ENCODE peak calls at places on chromosomes 7 and 10, in six cellular contexts. One of them, this sample, is unnamed.

GRCh38 chr7:139598642-139599041 is 75.2 kb downstream of the CLEC2L start:
- DNase-seq in lower lobe of right lung: no peak
- DNase-seq in nephron progenitor cell: no peak
- DNase-seq in RWPE1: no peak
- DNase-seq in endothelial cell: no peak
- DNase-seq in progenitor cell of endocrine pancreas: no peak
- DNase-seq in this sample: no peak

GRCh38 chr10:118626953-118627352 is 31.5 kb upstream of the PRLHR start:
- DNase-seq in progenitor cell of endocrine pancreas: no peak
- DNase-seq in lower lobe of right lung: no peak
- DNase-seq in endothelial cell: no peak
- DNase-seq in nephron progenitor cell: no peak
- DNase-seq in RWPE1: no peak
- DNase-seq in this sample: no peak

GRCh38 chr7:19744075-19744474 is 29.3 kb downstream of the TMEM196 start:
- DNase-seq in nephron progenitor cell: no peak
- DNase-seq in progenitor cell of endocrine pancreas: no peak
- DNase-seq in endothelial cell: no peak
- DNase-seq in lower lobe of right lung: no peak
- DNase-seq in RWPE1: no peak
- DNase-seq in this sample: no peak

GRCh38 chr7:116692599-116693308 is 20.8 kb downstream of the MET start:
- DNase-seq in lower lobe of right lung: no peak
- DNase-seq in RWPE1: peak
- DNase-seq in nephron progenitor cell: no peak
- DNase-seq in progenitor cell of endocrine pancreas: no peak
- DNase-seq in endothelial cell: no peak
- DNase-seq in this sample: no peak

GRCh38 chr10:125284875-125285597 is 124.7 kb upstream of the CTBP2 start:
- DNase-seq in lower lobe of right lung: no peak
- DNase-seq in nephron progenitor cell: no peak
- DNase-seq in endothelial cell: no peak
- DNase-seq in progenitor cell of endocrine pancreas: no peak
- DNase-seq in RWPE1: peak
- DNase-seq in this sample: no peak

GRCh38 chr10:89649051-89649450 is 4.0 kb upstream of the PANK1 start:
- DNase-seq in lower lobe of right lung: no peak
- DNase-seq in progenitor cell of endocrine pancreas: no peak
- DNase-seq in endothelial cell: no peak
- DNase-seq in nephron progenitor cell: no peak
- DNase-seq in RWPE1: no peak
- DNase-seq in this sample: no peak

GRCh38 chr10:62083413-62083794 is 181.9 kb downstream of the ARID5B start:
- DNase-seq in lower lobe of right lung: no peak
- DNase-seq in endothelial cell: no peak
- DNase-seq in progenitor cell of endocrine pancreas: no peak
- DNase-seq in RWPE1: peak
- DNase-seq in nephron progenitor cell: no peak
- DNase-seq in this sample: no peak

GRCh38 chr7:115135769-115136410 is 214.0 kb downstream of the MDFIC start:
- DNase-seq in RWPE1: no peak
- DNase-seq in endothelial cell: no peak
- DNase-seq in nephron progenitor cell: no peak
- DNase-seq in lower lobe of right lung: no peak
- DNase-seq in progenitor cell of endocrine pancreas: no peak
- DNase-seq in this sample: no peak

GRCh38 chr10:90274721-90275468 is 573.5 kb downstream of the KIF20B start:
- DNase-seq in progenitor cell of endocrine pancreas: no peak
- DNase-seq in RWPE1: peak
- DNase-seq in endothelial cell: no peak
- DNase-seq in lower lobe of right lung: no peak
- DNase-seq in nephron progenitor cell: no peak
- DNase-seq in this sample: no peak

GRCh38 chr7:27129729-27130539 is 623 bp downstream of the HOXA4 start:
- DNase-seq in endothelial cell: no peak
- DNase-seq in RWPE1: no peak
- DNase-seq in progenitor cell of endocrine pancreas: no peak
- DNase-seq in nephron progenitor cell: peak
- DNase-seq in lower lobe of right lung: peak
- DNase-seq in this sample: peak

DNA sequence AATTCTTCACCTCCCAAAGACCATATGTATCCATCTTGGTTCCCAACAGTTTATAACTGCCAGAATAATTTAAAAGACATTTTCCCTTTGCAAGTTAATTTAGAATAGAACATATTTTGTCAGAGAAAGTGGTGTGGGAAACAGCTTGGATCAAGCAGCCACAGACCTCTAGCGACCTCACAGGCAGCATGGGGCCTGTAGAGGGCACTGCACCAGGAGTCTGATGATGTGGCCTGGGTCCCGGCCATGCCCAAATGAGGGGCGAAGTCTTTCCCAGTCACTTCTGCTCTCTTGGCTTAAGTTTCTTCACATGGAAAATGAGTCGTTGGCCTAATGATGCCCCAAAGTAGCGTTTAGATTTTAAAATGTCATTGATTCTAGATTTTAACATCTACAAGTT is 243.2 kb downstream of the SDK1 start:
- DNase-seq in nephron progenitor cell: no peak
- DNase-seq in progenitor cell of endocrine pancreas: no peak
- DNase-seq in lower lobe of right lung: no peak
- DNase-seq in RWPE1: no peak
- DNase-seq in endothelial cell: peak
- DNase-seq in this sample: no peak
- TF ChIP-seq CTCF in nephron progenitor cell: peak
- TF ChIP-seq CTCF in progenitor cell of endocrine pancreas: peak
- TF ChIP-seq CTCF in lower lobe of right lung: no peak
- TF ChIP-seq CTCF in RWPE1: no peak
- TF ChIP-seq CTCF in endothelial cell: no peak
- TF ChIP-seq CTCF in this sample: no peak

DNA sequence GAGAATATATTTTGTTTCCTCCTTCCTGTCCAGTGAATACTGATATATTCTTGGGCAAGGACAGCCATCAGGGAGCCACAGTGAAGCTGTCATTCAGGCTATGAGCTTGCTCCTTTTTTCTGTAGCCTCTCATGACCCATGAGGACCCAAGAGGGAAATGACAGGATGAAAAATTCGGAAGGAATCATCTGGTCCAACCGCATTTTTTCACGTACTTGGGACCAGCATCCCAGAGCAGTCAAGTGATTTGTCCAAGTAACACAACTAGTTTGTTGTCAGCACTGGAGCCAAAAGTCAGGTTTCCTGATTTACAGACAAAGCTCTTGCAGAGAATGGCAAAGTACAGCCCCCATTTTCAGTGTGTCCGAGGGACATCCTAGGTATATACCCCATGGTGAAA is 47.2 kb upstream of the AGBL3 start:
- DNase-seq in progenitor cell of endocrine pancreas: no peak
- DNase-seq in lower lobe of right lung: no peak
- DNase-seq in RWPE1: no peak
- DNase-seq in endothelial cell: no peak
- DNase-seq in nephron progenitor cell: no peak
- DNase-seq in this sample: no peak
- TF ChIP-seq CTCF in progenitor cell of endocrine pancreas: no peak
- TF ChIP-seq CTCF in lower lobe of right lung: no peak
- TF ChIP-seq CTCF in RWPE1: no peak
- TF ChIP-seq CTCF in endothelial cell: no peak
- TF ChIP-seq CTCF in nephron progenitor cell: no peak
- TF ChIP-seq CTCF in this sample: no peak

DNA sequence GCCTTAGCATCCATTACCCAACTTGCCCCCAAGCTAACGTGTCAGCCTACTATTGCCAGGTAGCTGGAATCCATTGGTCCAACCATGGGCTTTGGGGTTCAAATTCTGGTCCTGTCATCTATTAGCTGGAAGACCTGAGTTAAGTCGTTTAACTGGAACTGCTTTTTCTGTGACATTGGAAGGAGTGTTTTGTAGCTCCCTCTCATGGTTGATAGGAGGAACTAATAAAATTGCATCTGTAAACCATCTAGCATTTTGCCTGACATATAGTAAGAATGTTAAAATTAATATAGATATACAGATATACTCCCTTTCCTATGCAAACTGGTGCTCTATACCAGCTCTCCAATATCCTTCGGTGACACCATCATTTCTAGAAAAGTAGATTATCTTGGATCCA is 23.8 kb upstream of the SLF2 start:
- DNase-seq in progenitor cell of endocrine pancreas: no peak
- DNase-seq in lower lobe of right lung: no peak
- DNase-seq in nephron progenitor cell: no peak
- DNase-seq in endothelial cell: no peak
- DNase-seq in RWPE1: no peak
- DNase-seq in this sample: no peak
- TF ChIP-seq CTCF in progenitor cell of endocrine pancreas: peak
- TF ChIP-seq CTCF in lower lobe of right lung: no peak
- TF ChIP-seq CTCF in nephron progenitor cell: peak
- TF ChIP-seq CTCF in endothelial cell: peak
- TF ChIP-seq CTCF in RWPE1: no peak
- TF ChIP-seq CTCF in this sample: no peak

GRCh38 chr7:80275192-80275605 is 140.6 kb downstream of the GNAI1 start:
- DNase-seq in endothelial cell: no peak
- DNase-seq in RWPE1: no peak
- DNase-seq in nephron progenitor cell: no peak
- DNase-seq in lower lobe of right lung: no peak
- DNase-seq in progenitor cell of endocrine pancreas: no peak
- DNase-seq in this sample: no peak

GRCh38 chr7:80277434-80278427 is 143.1 kb downstream of the GNAI1 start:
- DNase-seq in endothelial cell: no peak
- DNase-seq in lower lobe of right lung: no peak
- DNase-seq in nephron progenitor cell: no peak
- DNase-seq in progenitor cell of endocrine pancreas: no peak
- DNase-seq in RWPE1: peak
- DNase-seq in this sample: no peak

GRCh38 chr7:80278737-80279136 is 144.1 kb downstream of the GNAI1 start:
- DNase-seq in lower lobe of right lung: no peak
- DNase-seq in progenitor cell of endocrine pancreas: no peak
- DNase-seq in endothelial cell: no peak
- DNase-seq in RWPE1: no peak
- DNase-seq in nephron progenitor cell: no peak
- DNase-seq in this sample: no peak

DNA sequence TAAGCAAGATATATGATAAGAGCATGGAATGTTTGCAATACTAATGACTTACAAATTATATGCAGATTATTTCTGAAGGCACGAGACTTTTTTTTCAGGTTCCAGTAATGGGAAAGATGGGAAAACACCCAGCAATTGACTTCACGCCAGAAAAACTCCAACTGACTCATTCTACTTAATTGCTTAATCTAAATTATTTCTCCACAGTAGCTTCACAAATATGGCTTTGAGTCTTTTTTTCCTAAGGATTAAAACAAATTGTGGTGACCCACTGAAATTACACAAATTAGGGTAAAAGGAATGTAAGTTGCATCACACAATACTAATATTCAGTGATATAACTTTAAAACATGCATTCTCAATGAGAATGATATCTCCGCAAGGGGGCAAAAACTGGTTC is 138.7 kb downstream of the GNAI1 start:
- DNase-seq in RWPE1: peak
- DNase-seq in lower lobe of right lung: no peak
- DNase-seq in nephron progenitor cell: no peak
- DNase-seq in endothelial cell: no peak
- DNase-seq in progenitor cell of endocrine pancreas: no peak
- DNase-seq in this sample: no peak
- TF ChIP-seq CTCF in RWPE1: no peak
- TF ChIP-seq CTCF in lower lobe of right lung: no peak
- TF ChIP-seq CTCF in nephron progenitor cell: no peak
- TF ChIP-seq CTCF in endothelial cell: no peak
- TF ChIP-seq CTCF in progenitor cell of endocrine pancreas: no peak
- TF ChIP-seq CTCF in this sample: no peak

DNA sequence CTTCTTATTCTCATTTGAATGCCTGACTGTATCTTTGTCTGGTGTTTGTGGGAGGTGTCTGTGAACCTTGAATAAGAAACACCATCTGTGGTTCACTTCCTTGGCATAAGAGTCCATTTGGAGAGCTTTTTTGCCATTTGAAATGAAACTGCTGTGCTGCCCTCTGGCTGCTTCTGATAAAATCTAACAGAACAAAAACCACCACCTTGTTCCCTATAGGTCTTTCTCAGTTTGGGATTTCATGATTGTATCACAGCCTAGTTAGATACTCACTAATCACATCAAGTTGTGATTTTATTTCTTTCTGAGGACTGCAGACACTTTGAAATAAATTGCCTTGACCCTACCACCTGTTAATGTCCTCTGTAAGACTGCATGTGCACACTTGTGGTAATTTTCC is 102.7 kb upstream of the FAM13C start:
- DNase-seq in endothelial cell: peak
- DNase-seq in progenitor cell of endocrine pancreas: no peak
- DNase-seq in RWPE1: peak
- DNase-seq in lower lobe of right lung: no peak
- DNase-seq in nephron progenitor cell: no peak
- DNase-seq in this sample: no peak
- TF ChIP-seq CTCF in endothelial cell: no peak
- TF ChIP-seq CTCF in progenitor cell of endocrine pancreas: no peak
- TF ChIP-seq CTCF in RWPE1: no peak
- TF ChIP-seq CTCF in lower lobe of right lung: no peak
- TF ChIP-seq CTCF in nephron progenitor cell: no peak
- TF ChIP-seq CTCF in this sample: no peak

DNA sequence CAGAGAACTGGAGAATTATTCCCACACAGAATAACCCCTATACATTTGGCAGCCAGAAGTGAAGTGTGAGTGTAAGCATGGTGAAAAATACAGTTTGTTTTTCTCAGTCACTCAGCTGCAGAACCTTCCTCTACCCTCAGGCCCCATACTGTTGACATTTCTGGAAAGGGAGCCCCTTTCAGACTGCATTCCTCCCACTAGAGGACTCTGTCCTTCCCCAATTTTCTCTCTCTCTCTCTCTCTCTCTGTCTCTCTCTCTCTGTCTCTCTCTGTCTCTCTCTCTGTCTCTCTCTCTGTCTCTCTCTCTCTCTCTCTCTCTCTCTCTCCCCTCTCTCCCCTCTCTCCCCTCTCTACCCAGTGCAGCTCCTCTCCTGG is 86.8 kb upstream of the STEAP1B start:
- DNase-seq in endothelial cell: no peak
- DNase-seq in lower lobe of right lung: no peak
- DNase-seq in RWPE1: no peak
- DNase-seq in nephron progenitor cell: no peak
- DNase-seq in progenitor cell of endocrine pancreas: no peak
- DNase-seq in this sample: no peak
- TF ChIP-seq CTCF in endothelial cell: no peak
- TF ChIP-seq CTCF in lower lobe of right lung: peak
- TF ChIP-seq CTCF in RWPE1: no peak
- TF ChIP-seq CTCF in nephron progenitor cell: no peak
- TF ChIP-seq CTCF in progenitor cell of endocrine pancreas: peak
- TF ChIP-seq CTCF in this sample: no peak

GRCh38 chr10:51892965-51893658 is 193.7 kb upstream of the CSTF2T start:
- DNase-seq in lower lobe of right lung: no peak
- DNase-seq in nephron progenitor cell: peak
- DNase-seq in endothelial cell: peak
- DNase-seq in progenitor cell of endocrine pancreas: no peak
- DNase-seq in RWPE1: no peak
- DNase-seq in this sample: no peak
- TF ChIP-seq CTCF in lower lobe of right lung: no peak
- TF ChIP-seq CTCF in nephron progenitor cell: no peak
- TF ChIP-seq CTCF in endothelial cell: peak
- TF ChIP-seq CTCF in progenitor cell of endocrine pancreas: peak
- TF ChIP-seq CTCF in RWPE1: no peak
- TF ChIP-seq CTCF in this sample: no peak

This sample was measured in omental fat pad.